ENCODE peak calls at places on chromosome 20, in nine cellular contexts. M, S, K, A, L, P, E, Q and J are unnamed samples. For H3K27me3, the result is how much of the 10 kb centered on the place peaks cover.

GRCh38 chr20:62042025-62042820 is 23.5 kb downstream of the TAF4 start:
- DNase-seq in M (no peak), S (no peak), K (no peak), A (no peak), L (no peak), P (no peak), E (no peak), Q (no peak), J (no peak)

GRCh38 chr20:23141450-23142161 is 55.5 kb upstream of the CD93 start:
- DNase-seq in M (no peak), S (no peak), K (no peak), A (no peak), L (no peak), P (no peak), E (no peak), Q (no peak), J (no peak)

GRCh38 chr20:19764207-19764606 is 6.1 kb downstream of the RIN2 start:
- DNase-seq in M (no peak), S (no peak), K (no peak), A (no peak), L (no peak), P (no peak), E (no peak), Q (no peak), J (peak)

GRCh38 chr20:62437985-62438384 is 10.6 kb upstream of the RBBP8NL start:
- DNase-seq in M (no peak), S (no peak), K (peak), A (no peak), L (no peak), P (no peak), E (no peak), Q (no peak), J (no peak)

GRCh38 chr20:10508468-10509251 is 73.6 kb downstream of the SLX4IP start:
- DNase-seq in M (no peak), S (no peak), K (no peak), A (no peak), L (peak), P (no peak), E (no peak), Q (no peak), J (peak)

GRCh38 chr20:11912013-11912663 is 5.6 kb upstream of the BTBD3 start:
- DNase-seq in M (no peak), S (no peak), K (no peak), A (no peak), L (peak), P (no peak), E (peak), Q (no peak), J (peak)

GRCh38 chr20:11305406-11305805 is 612.3 kb upstream of the BTBD3 start:
- DNase-seq in M (no peak), S (no peak), K (peak), A (no peak), L (no peak), P (no peak), E (no peak), Q (no peak), J (no peak)

GRCh38 chr20:15930324-15931305 is 642.6 kb downstream of the KIF16B start:
- DNase-seq in M (no peak), S (no peak), K (no peak), A (no peak), L (peak), P (no peak), E (peak), Q (peak), J (no peak)

GRCh38 chr20:63741676-63742380 is 2.3 kb downstream of the SLC2A4RG start:
- DNase-seq in M (no peak), S (no peak), K (peak), A (peak), L (no peak), P (no peak), E (no peak), Q (no peak), J (no peak)
- H3K4me3 ChIP-seq in M (peak), S (no peak), K (no peak), A (no peak), L (no peak), P (peak), E (peak), Q (peak), J (peak)

GRCh38 chr20:13105864-13106457 is 97.2 kb downstream of the SPTLC3 start:
- DNase-seq in M (no peak), S (no peak), K (no peak), A (no peak), L (peak), P (no peak), E (peak), Q (no peak), J (no peak)
- H3K27me3 ChIP-seq in M (under half), S (under half), K (under half), A (under half), L (under half), P (under half), E (under half), Q (under half), J (under half)

GRCh38 chr20:32474717-32474966 is 110.5 kb downstream of the NOL4L start:
- DNase-seq in M (no peak), S (no peak), K (peak), A (no peak), L (no peak), P (no peak), E (no peak), Q (no peak), J (no peak)

GRCh38 chr20:32474009-32474716 is 111.0 kb downstream of the NOL4L start:
- DNase-seq in M (no peak), S (no peak), K (peak), A (peak), L (no peak), P (no peak), E (no peak), Q (no peak), J (no peak)

GRCh38 chr20:32474967-32475819 is 109.9 kb downstream of the NOL4L start:
- DNase-seq in M (peak), S (peak), K (peak), A (peak), L (peak), P (no peak), E (peak), Q (peak), J (peak)

GRCh38 chr20:32472581-32473207 is 112.4 kb downstream of the NOL4L start:
- DNase-seq in M (no peak), S (no peak), K (peak), A (no peak), L (no peak), P (no peak), E (no peak), Q (no peak), J (no peak)

GRCh38 chr20:32473231-32474008 is 111.7 kb downstream of the NOL4L start:
- DNase-seq in M (no peak), S (no peak), K (peak), A (peak), L (no peak), P (no peak), E (no peak), Q (no peak), J (no peak)
- H3K4me3 ChIP-seq in M (no peak), S (peak), K (no peak), A (no peak), L (no peak), P (no peak), E (no peak), Q (peak), J (no peak)

GRCh38 chr20:259991-260390 is 2.5 kb downstream of the DEFB132 start:
- DNase-seq in M (no peak), S (no peak), K (no peak), A (no peak), L (no peak), P (no peak), E (no peak), Q (no peak), J (no peak)

GRCh38 chr20:257419-257818 is at the start of gene DEFB132:
- DNase-seq in M (no peak), S (no peak), K (no peak), A (no peak), L (no peak), P (no peak), E (no peak), Q (no peak), J (no peak)

GRCh38 chr20:258269-258858 is 840 bp downstream of the DEFB132 start:
- DNase-seq in M (no peak), S (no peak), K (no peak), A (no peak), L (no peak), P (no peak), E (no peak), Q (no peak), J (no peak)

GRCh38 chr20:263701-264100 is 6.2 kb downstream of the DEFB132 start:
- DNase-seq in M (no peak), S (no peak), K (no peak), A (no peak), L (no peak), P (no peak), E (no peak), Q (no peak), J (no peak)

DNA sequence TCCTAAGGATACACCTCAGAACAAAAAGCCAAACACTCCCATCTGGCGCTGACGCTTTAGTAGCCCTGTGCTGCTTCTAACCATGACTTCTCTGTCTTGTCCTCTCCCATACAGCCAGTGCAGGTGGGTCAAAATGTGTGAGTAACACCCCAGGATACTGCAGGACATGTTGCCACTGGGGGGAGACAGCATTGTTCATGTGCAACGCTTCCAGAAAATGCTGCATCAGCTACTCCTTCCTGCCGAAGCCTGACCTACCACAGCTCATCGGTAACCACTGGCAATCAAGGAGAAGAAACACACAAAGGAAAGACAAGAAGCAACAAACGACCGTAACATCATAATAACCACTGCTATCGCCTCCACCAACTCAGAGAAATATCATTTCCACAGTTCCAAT is 1.4 kb downstream of the DEFB132 start:
- DNase-seq in M (no peak), S (no peak), K (peak), A (no peak), L (no peak), P (no peak), E (no peak), Q (no peak), J (peak)
- H3K27me3 ChIP-seq in M (under half), S (under half), K (half or more), A (under half), L (under half), P (under half), E (half or more), Q (under half), J (under half)

GRCh38 chr20:6269163-6269873 is 146.5 kb upstream of the FERMT1 start:
- DNase-seq in M (no peak), S (no peak), K (no peak), A (no peak), L (no peak), P (no peak), E (peak), Q (no peak), J (peak)
- H3K4me3 ChIP-seq in M (no peak), S (no peak), K (no peak), A (no peak), L (no peak), P (no peak), E (no peak), Q (no peak), J (no peak)

DNA sequence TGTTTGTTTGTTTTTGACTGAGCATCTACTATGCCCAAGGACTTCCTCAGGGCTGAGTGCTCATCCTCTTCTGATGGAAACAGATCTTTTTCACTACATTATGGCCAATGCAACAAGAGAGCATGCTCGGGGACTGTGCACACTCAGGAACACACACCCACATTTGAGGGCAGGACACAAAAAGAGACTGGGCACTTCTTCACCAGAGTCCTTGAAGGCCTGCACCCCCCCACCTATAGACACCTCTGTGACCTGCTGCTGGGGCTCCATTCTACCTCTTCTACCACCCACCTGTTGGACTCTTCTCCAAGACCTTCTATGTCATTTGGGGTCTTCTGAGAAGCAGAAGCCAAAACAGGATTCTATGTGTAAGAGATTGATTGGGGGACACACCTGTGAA is 9.2 kb upstream of the MAFB start:
- DNase-seq in M (no peak), S (no peak), K (no peak), A (no peak), L (no peak), P (no peak), E (no peak), Q (no peak), J (no peak)
- H3K27me3 ChIP-seq in M (under half), S (under half), K (under half), A (under half), L (half or more), P (under half), E (half or more), Q (under half), J (under half)